ENCODE peak calls at places on chromosomes 13 and 19, in five cellular contexts. P is stimulated activated CD4-positive, alpha-beta T cell treated with anti-CD3 and anti-CD28 coated beads, Interleukin-1b, Interleukin-23, amount 100 ng/mL, for 4 hours; K is activated CD4-positive, alpha-beta T cell treated with anti-CD3 and anti-CD28 coated beads for 36 hours; X is A172; D is NCI-H1092 treated with DMSO at 0.1 percent for 48 hours. Q is an unnamed sample.

GRCh38 chr19:10211071-10211470 is 16.3 kb upstream of the DNMT1 start:
- DNase-seq in P (no peak), K (no peak), X (no peak), D (no peak), Q (no peak)

GRCh38 chr19:41541990-41542584 is 33.9 kb upstream of the CEACAM21 start:
- DNase-seq in P (peak), K (peak), X (peak), D (no peak), Q (no peak)

GRCh38 chr19:7196721-7197168 is 97.5 kb downstream of the INSR start:
- DNase-seq in P (no peak), K (no peak), X (no peak), D (no peak), Q (no peak)

GRCh38 chr13:69796256-69796655 is 311.4 kb upstream of the ATXN8OS start:
- DNase-seq in P (no peak), K (no peak), X (no peak), D (no peak), Q (no peak)

GRCh38 chr19:44671400-44671799 is at the start of gene CEACAM19:
- DNase-seq in P (no peak), K (no peak), X (no peak), D (no peak), Q (no peak)

GRCh38 chr13:48571121-48571901 is 38.4 kb upstream of the RCBTB2 start:
- DNase-seq in P (no peak), K (no peak), X (no peak), D (no peak), Q (no peak)

GRCh38 chr19:48568345-48568886 is 16.4 kb downstream of the SULT2B1 start:
- DNase-seq in P (no peak), K (peak), X (peak), D (no peak), Q (peak)

GRCh38 chr19:4660181-4660791 is 9.9 kb downstream of the MYDGF start:
- DNase-seq in P (no peak), K (peak), X (peak), D (no peak), Q (no peak)

GRCh38 chr19:41161903-41162302 is 31.1 kb upstream of the CYP2S1 start:
- DNase-seq in P (no peak), K (peak), X (no peak), D (no peak), Q (no peak)

GRCh38 chr19:51131780-51132680 is 7.3 kb downstream of the SIGLEC9 start:
- DNase-seq in P (no peak), K (peak), X (no peak), D (no peak), Q (peak)

GRCh38 chr19:17073869-17074627 is 1.2 kb downstream of the HAUS8 start:
- DNase-seq in P (no peak), K (peak), X (peak), D (peak), Q (no peak)

GRCh38 chr13:95176611-95177259 is 124.5 kb downstream of the ABCC4 start:
- DNase-seq in P (no peak), K (peak), X (no peak), D (no peak), Q (no peak)

GRCh38 chr19:50311723-50312635 is 17.2 kb downstream of the KCNC3 start:
- DNase-seq in P (no peak), K (peak), X (peak), D (no peak), Q (no peak)

Q was measured in mesenteric fat pad.